ENCODE peak calls at places on chromosomes 11 and 22, in nine cellular contexts. O, D, A, H, B, J, E, T and N are unnamed samples.

GRCh38 chr11:119584193-119585037 is 144.6 kb downstream of the NECTIN1 start:
- DNase-seq in O (no peak), D (peak; percentile 76), A (peak; percentile 70), H (no peak), B (no peak), J (peak; percentile 89), E (peak; percentile 12), T (peak; percentile 13), N (peak; percentile 70)

GRCh38 chr22:38353142-38353629 is 36.0 kb upstream of the CSNK1E start:
- DNase-seq in O (peak; percentile 77), D (peak; percentile 63), A (peak; percentile 82), H (no peak), B (peak; percentile 52), J (peak; percentile 89), E (peak; percentile 24), T (peak; percentile 24), N (peak; percentile 68)

GRCh38 chr11:76700177-76701100 is 29.9 kb upstream of the LRRC32 start:
- DNase-seq in O (no peak), D (peak; percentile 84), A (peak; percentile 82), H (no peak), B (no peak), J (no peak), E (peak; percentile 32), T (peak; percentile 96), N (peak; percentile 94)

GRCh38 chr11:72787262-72788104 is 6.4 kb downstream of the STARD10 start:
- DNase-seq in O (no peak), D (peak; percentile 89), A (no peak), H (no peak), B (no peak), J (no peak), E (no peak), T (no peak), N (no peak)

GRCh38 chr11:47589103-47589502 is 2.6 kb downstream of the FAM180B start:
- DNase-seq in O (no peak), D (no peak), A (no peak), H (no peak), B (no peak), J (peak; percentile 39), E (no peak), T (no peak), N (no peak)

GRCh38 chr22:45212992-45213751 is 27.5 kb downstream of the KIAA0930 start:
- DNase-seq in O (no peak), D (no peak), A (peak; percentile 45), H (no peak), B (no peak), J (peak; percentile 72), E (no peak), T (no peak), N (no peak)

GRCh38 chr11:131423715-131424114 is 53.3 kb downstream of the NTM start:
- DNase-seq in O (no peak), D (no peak), A (peak; percentile 10), H (no peak), B (no peak), J (no peak), E (no peak), T (no peak), N (no peak)

GRCh38 chr11:10459029-10459970 is 4.2 kb downstream of the AMPD3 start:
- DNase-seq in O (peak; percentile 38), D (peak; percentile 59), A (no peak), H (no peak), B (peak; percentile 22), J (no peak), E (no peak), T (no peak), N (peak; percentile 34)

GRCh38 chr11:77115181-77115611 is 12.6 kb downstream of the OMP start:
- DNase-seq in O (no peak), D (no peak), A (no peak), H (no peak), B (no peak), J (peak; percentile 91), E (no peak), T (no peak), N (peak; percentile 25)

GRCh38 chr22:36185828-36186624 is 15.6 kb downstream of the APOL4 start:
- DNase-seq in O (no peak), D (no peak), A (no peak), H (no peak), B (no peak), J (no peak), E (no peak), T (no peak), N (no peak)

GRCh38 chr11:66698491-66698890 is 20.8 kb upstream of the RBM4B start:
- DNase-seq in O (no peak), D (no peak), A (no peak), H (no peak), B (no peak), J (no peak), E (no peak), T (no peak), N (no peak)

GRCh38 chr11:27040302-27041115 is at the start of gene BBOX1:
- DNase-seq in O (no peak), D (no peak), A (peak; percentile 8), H (no peak), B (no peak), J (no peak), E (no peak), T (no peak), N (no peak)

GRCh38 chr11:120170741-120171261 is 32.9 kb upstream of the TRIM29 start:
- DNase-seq in O (no peak), D (no peak), A (no peak), H (no peak), B (no peak), J (no peak), E (no peak), T (no peak), N (no peak)

GRCh38 chr22:38419864-38420172 is 35.2 kb downstream of the KCNJ4 start:
- DNase-seq in O (no peak), D (no peak), A (no peak), H (no peak), B (no peak), J (peak; percentile 48), E (no peak), T (no peak), N (no peak)

GRCh38 chr22:38103641-38104040 is 6.8 kb downstream of the BAIAP2L2 start:
- DNase-seq in O (no peak), D (no peak), A (no peak), H (no peak), B (no peak), J (no peak), E (no peak), T (no peak), N (no peak)

GRCh38 chr11:5234390-5234834 is at the start of gene HBD:
- DNase-seq in O (no peak), D (no peak), A (peak; percentile 69), H (no peak), B (no peak), J (no peak), E (no peak), T (no peak), N (no peak)

GRCh38 chr11:2694995-2695939 is 4.5 kb downstream of the KCNQ1OT1 start:
- DNase-seq in O (no peak), D (no peak), A (no peak), H (peak; percentile 28), B (no peak), J (peak; percentile 37), E (no peak), T (no peak), N (no peak)

GRCh38 chr11:47002366-47002765 is 65.8 kb downstream of the CSTPP1 start:
- DNase-seq in O (no peak), D (no peak), A (no peak), H (no peak), B (no peak), J (no peak), E (no peak), T (no peak), N (no peak)

GRCh38 chr11:124902616-124903015 is 5.0 kb upstream of the ROBO4 start:
- DNase-seq in O (no peak), D (no peak), A (no peak), H (no peak), B (no peak), J (no peak), E (no peak), T (no peak), N (no peak)

GRCh38 chr11:34792814-34793241 is 123.4 kb downstream of the APIP start:
- DNase-seq in O (no peak), D (no peak), A (peak; percentile 45), H (no peak), B (no peak), J (no peak), E (no peak), T (peak; percentile 14), N (peak; percentile 87)